ENCODE peak calls at places on chromosome 16, in seven cellular contexts. D is foreskin fibroblast, W is small intestine, N is T-helper 1 cell, O is GM23248, A is foreskin melanocyte, J is mesothelial cell of epicardium. U is an unnamed sample.

GRCh38 chr16:53073053-53073452 is 18.3 kb downstream of the CHD9 start:
- DNase-seq in D (no peak), W (no peak), N (no peak), O (no peak), A (no peak), J (no peak), U (no peak)

GRCh38 chr16:17382949-17383348 is 87.8 kb downstream of the XYLT1 start:
- DNase-seq in D (no peak), W (peak), N (no peak), O (no peak), A (no peak), J (no peak), U (no peak)

GRCh38 chr16:27383511-27384243 is 18.3 kb upstream of the IL21R start:
- DNase-seq in D (no peak), W (no peak), N (no peak), O (no peak), A (no peak), J (no peak), U (no peak)

GRCh38 chr16:566475-567361 is at the start of gene NHLRC4:
- DNase-seq in D (peak), W (peak), N (peak), O (peak), A (no peak), J (no peak), U (peak)

GRCh38 chr16:81885976-81886586 is 107.0 kb downstream of the PLCG2 start:
- DNase-seq in D (peak), W (peak), N (peak), O (peak), A (no peak), J (no peak), U (peak)

GRCh38 chr16:2874584-2875362 is 8.2 kb upstream of the FLYWCH2 start:
- DNase-seq in D (peak), W (peak), N (peak), O (peak), A (peak), J (no peak), U (peak)

GRCh38 chr16:28105954-28106353 is 42.4 kb upstream of the GSG1L start:
- DNase-seq in D (no peak), W (no peak), N (no peak), O (no peak), A (no peak), J (no peak), U (no peak)

GRCh38 chr16:25747160-25747758 is 55.5 kb downstream of the HS3ST4 start:
- DNase-seq in D (peak), W (no peak), N (no peak), O (peak), A (no peak), J (peak), U (peak)

GRCh38 chr16:84847554-84848415 is 28.0 kb downstream of the CRISPLD2 start:
- DNase-seq in D (no peak), W (no peak), N (no peak), O (no peak), A (no peak), J (no peak), U (peak)

GRCh38 chr16:85398688-85399582 is 214.2 kb upstream of the GSE1 start:
- DNase-seq in D (no peak), W (no peak), N (no peak), O (no peak), A (no peak), J (peak), U (no peak)

GRCh38 chr16:84085774-84086173 is 31.0 kb downstream of the MBTPS1 start:
- DNase-seq in D (no peak), W (no peak), N (no peak), O (no peak), A (no peak), J (no peak), U (no peak)

GRCh38 chr16:57314161-57314785 is 29.8 kb upstream of the PLLP start:
- DNase-seq in D (peak), W (peak), N (no peak), O (no peak), A (no peak), J (no peak), U (no peak)

GRCh38 chr16:87465306-87465705 is 27.5 kb downstream of the ZCCHC14 start:
- DNase-seq in D (peak), W (peak), N (no peak), O (peak), A (peak), J (no peak), U (peak)

GRCh38 chr16:30002614-30003346 is 6.7 kb downstream of the INO80E start:
- DNase-seq in D (no peak), W (no peak), N (no peak), O (no peak), A (no peak), J (no peak), U (no peak)

GRCh38 chr16:23296994-23297393 is 5.1 kb upstream of the SCNN1B start:
- DNase-seq in D (no peak), W (no peak), N (no peak), O (no peak), A (no peak), J (no peak), U (no peak)

GRCh38 chr16:27899736-27900135 is 163.8 kb downstream of the GSG1L start:
- DNase-seq in D (no peak), W (no peak), N (no peak), O (peak), A (no peak), J (no peak), U (no peak)

GRCh38 chr16:85674828-85675227 is 13.9 kb downstream of the GINS2 start:
- DNase-seq in D (no peak), W (no peak), N (no peak), O (no peak), A (no peak), J (no peak), U (no peak)

GRCh38 chr16:18782697-18783429 is 7.3 kb downstream of the RPS15A start:
- DNase-seq in D (no peak), W (no peak), N (no peak), O (no peak), A (no peak), J (no peak), U (no peak)

GRCh38 chr16:27109666-27110523 is 43.2 kb downstream of the C16orf82 start:
- DNase-seq in D (peak), W (peak), N (peak), O (peak), A (peak), J (peak), U (peak)